ENCODE peak calls at places on chromosomes 11 and 22, in nine cellular contexts. B is cardiac muscle cell, S is body of pancreas, O is thoracic aorta, I is foreskin fibroblast, Q is tibial artery, L is brain microvascular endothelial cell, M is Peyer's patch, W is dorsolateral prefrontal cortex. Z is an unnamed sample.

GRCh38 chr22:36110306-36110791 is 50.2 kb downstream of the APOL3 start:
- DNase-seq in W (no peak), L (no peak), O (no peak), S (no peak), M (no peak), I (no peak), B (peak; percentile 56), Q (no peak), Z (no peak)

GRCh38 chr11:85407648-85408047 is 219.5 kb downstream of the DLG2 start:
- DNase-seq in M (no peak), B (no peak), I (no peak), S (no peak), W (no peak), L (no peak), Q (no peak), O (no peak), Z (no peak)

GRCh38 chr11:2302280-2302843 is 549 bp downstream of the TSPAN32 start:
- DNase-seq in M (peak; percentile 40), W (no peak), I (no peak), L (no peak), O (no peak), B (no peak), Q (no peak), S (no peak), Z (no peak)

GRCh38 chr11:114813216-114813615 is 134.9 kb downstream of the NXPE2 start:
- DNase-seq in B (no peak), L (no peak), Q (no peak), M (no peak), I (no peak), O (no peak), S (no peak), W (no peak), Z (no peak)

GRCh38 chr11:75639752-75640151 is 29.1 kb downstream of the MAP6 start:
- DNase-seq in S (peak; percentile 82), O (peak; percentile 22), M (peak; percentile 61), W (peak; percentile 84), I (peak; percentile 17), L (peak; percentile 39), B (peak; percentile 80), Q (peak; percentile 79), Z (no peak)

GRCh38 chr11:18135308-18135707 is 2.9 kb downstream of the MRGPRX3 start:
- DNase-seq in O (no peak), B (no peak), L (no peak), S (no peak), I (no peak), W (no peak), Q (no peak), M (no peak), Z (no peak)

GRCh38 chr11:71180694-71181466 is 71.5 kb downstream of the SHANK2 start:
- DNase-seq in B (no peak), Q (no peak), O (no peak), L (no peak), S (no peak), W (no peak), I (no peak), M (no peak), Z (no peak)

GRCh38 chr11:33262016-33262638 is 4.9 kb downstream of the HIPK3 start:
- DNase-seq in M (no peak), I (no peak), B (peak; percentile 27), L (no peak), O (no peak), Q (no peak), S (no peak), W (no peak), Z (no peak)

GRCh38 chr22:19086944-19087343 is 35.3 kb downstream of the DGCR2 start:
- DNase-seq in L (peak; percentile 45), O (no peak), B (peak; percentile 44), I (peak; percentile 48), S (no peak), W (no peak), Q (no peak), M (no peak), Z (no peak)

GRCh38 chr11:62471603-62472002 is 52.8 kb downstream of the SCGB1A1 start:
- DNase-seq in S (no peak), M (no peak), O (no peak), L (no peak), Q (no peak), I (no peak), W (no peak), B (no peak), Z (no peak)

GRCh38 chr11:60937144-60937527 is 12.9 kb downstream of the TMEM132A start:
- DNase-seq in M (peak; percentile 37), I (no peak), B (no peak), Q (no peak), W (no peak), O (no peak), S (no peak), L (no peak), Z (no peak)

GRCh38 chr11:111841370-111842053 is 29.9 kb downstream of the ALG9 start:
- DNase-seq in O (peak; percentile 58), B (peak; percentile 95), L (peak; percentile 95), W (peak; percentile 91), S (peak; percentile 89), I (peak; percentile 75), Q (peak; percentile 91), M (peak; percentile 85), Z (peak; percentile 84)

GRCh38 chr11:100849009-100849913 is 162.2 kb downstream of the ARHGAP42 start:
- DNase-seq in L (peak; percentile 43), M (no peak), Q (no peak), I (peak; percentile 83), W (no peak), B (peak; percentile 81), S (peak; percentile 5), O (no peak), Z (no peak)

GRCh38 chr22:42489000-42489399 is 30.6 kb downstream of the RRP7A start:
- DNase-seq in I (no peak), W (no peak), B (no peak), L (no peak), M (no peak), Q (no peak), O (no peak), S (no peak), Z (no peak)

GRCh38 chr11:15406952-15407351 is 292.2 kb downstream of the INSC start:
- DNase-seq in W (no peak), L (no peak), M (no peak), Q (no peak), I (no peak), B (no peak), O (no peak), S (no peak), Z (no peak)

GRCh38 chr22:49046546-49047305 is 780.9 kb downstream of the BRD1 start:
- DNase-seq in Q (no peak), B (no peak), I (no peak), M (no peak), S (peak; percentile 58), L (peak; percentile 5), O (no peak), W (peak; percentile 38), Z (no peak)

GRCh38 chr22:47591709-47592108 is 829.3 kb downstream of the TBC1D22A start:
- DNase-seq in S (no peak), O (no peak), Q (peak; percentile 2), B (no peak), L (no peak), I (no peak), M (no peak), W (no peak), Z (peak; percentile 20)

GRCh38 chr11:76838422-76839068 is 22.2 kb upstream of the ACER3 start:
- DNase-seq in W (no peak), O (no peak), B (peak; percentile 45), L (no peak), S (no peak), Q (no peak), M (no peak), I (no peak), Z (no peak)
- TF ChIP-seq CTCF in W (no peak), O (no peak), B (peak; percentile 50), L (peak; percentile 72), S (no peak), Q (no peak), M (no peak), I (peak; percentile 20), Z (peak; percentile 58)

GRCh38 chr11:99066609-99067008 is 45.9 kb downstream of the CNTN5 start:
- DNase-seq in B (no peak), L (no peak), M (no peak), S (no peak), O (no peak), W (no peak), Q (no peak), I (no peak), Z (no peak)

GRCh38 chr11:99068832-99069231 is 48.1 kb downstream of the CNTN5 start:
- DNase-seq in W (no peak), L (no peak), Q (no peak), I (no peak), B (no peak), S (no peak), M (no peak), O (no peak), Z (no peak)

GRCh38 chr11:99069831-99070444 is 49.2 kb downstream of the CNTN5 start:
- DNase-seq in B (peak; percentile 43), L (peak; percentile 26), S (peak; percentile 27), I (no peak), W (no peak), O (no peak), M (no peak), Q (no peak), Z (no peak)
- TF ChIP-seq CTCF in B (no peak), L (no peak), S (no peak), I (no peak), W (no peak), O (no peak), M (no peak), Q (no peak), Z (no peak)

GRCh38 chr22:24925586-24926427 is 20.7 kb downstream of the LHFPL7 start:
- DNase-seq in W (no peak), M (no peak), S (no peak), L (peak; percentile 2), Q (no peak), B (peak; percentile 17), I (no peak), O (no peak), Z (no peak)
- TF ChIP-seq CTCF in W (no peak), M (no peak), S (no peak), L (no peak), Q (no peak), B (no peak), I (no peak), O (no peak), Z (no peak)

GRCh38 chr22:44351037-44351436 is 38.3 kb upstream of the SHISAL1 start:
- DNase-seq in Q (no peak), M (no peak), S (no peak), B (no peak), I (no peak), L (no peak), O (no peak), W (no peak), Z (no peak)

GRCh38 chr22:44352378-44353062 is 39.8 kb upstream of the SHISAL1 start:
- DNase-seq in S (no peak), L (no peak), W (no peak), Q (no peak), I (no peak), M (no peak), O (no peak), B (no peak), Z (no peak)

GRCh38 chr22:44351685-44352377 is 39.1 kb upstream of the SHISAL1 start:
- DNase-seq in O (no peak), W (no peak), Q (no peak), M (no peak), L (peak; percentile 88), I (peak; percentile 82), B (peak; percentile 91), S (peak; percentile 23), Z (no peak)

GRCh38 chr22:44354288-44354687 is 41.5 kb upstream of the SHISAL1 start:
- DNase-seq in L (no peak), S (no peak), W (no peak), M (peak; percentile 23), O (no peak), I (no peak), Q (no peak), B (no peak), Z (no peak)

GRCh38 chr22:44353063-44353440 is 40.3 kb upstream of the SHISAL1 start:
- DNase-seq in I (no peak), B (no peak), M (no peak), O (no peak), S (no peak), Q (no peak), W (no peak), L (no peak), Z (no peak)
- TF ChIP-seq CTCF in I (no peak), B (no peak), M (no peak), O (no peak), S (no peak), Q (no peak), W (no peak), L (no peak), Z (no peak)